ENCODE peak calls at places on chromosomes 12 and 14, in ten cellular contexts. T is RWPE1; K is left ventricle myocardium inferior; R is activated CD4-positive, alpha-beta T cell treated with anti-CD3 and anti-CD28 coated beads, Interleukin-2, amount 10 ng/mL, durations not matched to agents 7 days and 5 days; X is amniotic stem cell; L is NCI-H446; E is myocyte; C is AG10803; B is smooth muscle cell of the brain vasculature; W is Daoy. F is an unnamed sample.
A peak's percentile ranks its signal among the peaks of the same experiment; 100 is the strongest.

GRCh38 chr12:69066420-69067373 is 133.7 kb upstream of the CPM start:
- DNase-seq in T (no peak), E (no peak), B (no peak), X (no peak), L (no peak), W (no peak), R (no peak), K (no peak), C (no peak), F (no peak)

GRCh38 chr14:57479197-57479596 is 14.5 kb downstream of the CCDC198 start:
- DNase-seq in W (peak; percentile 30), B (no peak), C (no peak), T (no peak), K (no peak), E (no peak), R (no peak), L (no peak), X (no peak), F (no peak)

GRCh38 chr12:103588680-103589079 is 1.6 kb downstream of the STAB2 start:
- DNase-seq in B (no peak), X (no peak), C (no peak), E (no peak), T (no peak), R (no peak), L (no peak), W (no peak), K (no peak), F (no peak)

GRCh38 chr12:69167648-69168165 is 71.7 kb upstream of the CPSF6 start:
- DNase-seq in R (no peak), W (no peak), E (no peak), B (no peak), L (no peak), T (no peak), C (no peak), X (no peak), K (no peak), F (no peak)

GRCh38 chr14:80388980-80389711 is 177.8 kb upstream of the DIO2 start:
- DNase-seq in R (no peak), E (peak; percentile 64), L (no peak), T (peak; percentile 67), W (peak; percentile 59), K (no peak), C (peak; percentile 94), B (peak; percentile 37), X (peak; percentile 17), F (peak; percentile 86)

GRCh38 chr12:119681953-119682352 is 14.0 kb downstream of the PRKAB1 start:
- DNase-seq in L (no peak), E (no peak), W (no peak), T (no peak), C (no peak), B (no peak), R (no peak), X (no peak), K (no peak), F (no peak)

GRCh38 chr14:106657460-106657859 is 1131.1 kb downstream of the TMEM121 start:
- DNase-seq in B (no peak), R (peak; percentile 57), W (no peak), E (no peak), T (no peak), L (no peak), X (no peak), K (no peak), C (no peak), F (no peak)

GRCh38 chr14:104201063-104201462 is 62.7 kb downstream of the KIF26A start:
- DNase-seq in T (no peak), R (no peak), E (no peak), X (no peak), B (no peak), W (no peak), L (no peak), C (no peak), K (no peak), F (no peak)

GRCh38 chr12:131803995-131804521 is 24.1 kb upstream of the MMP17 start:
- DNase-seq in E (no peak), K (no peak), B (no peak), C (peak; percentile 75), R (no peak), X (no peak), L (no peak), W (no peak), T (no peak), F (peak; percentile 17)

GRCh38 chr12:94271351-94271750 is 123.0 kb downstream of the PLXNC1 start:
- DNase-seq in T (no peak), W (no peak), C (no peak), L (no peak), R (no peak), E (no peak), K (no peak), B (no peak), X (no peak), F (no peak)

GRCh38 chr14:23483216-23483854 is 13.8 kb downstream of the NGDN start:
- DNase-seq in X (no peak), T (no peak), K (no peak), C (no peak), R (peak; percentile 20), L (peak; percentile 76), B (no peak), E (no peak), W (peak; percentile 34), F (no peak)

GRCh38 chr12:109999649-109999971 is 380 bp downstream of the ANKRD13A start:
- DNase-seq in K (peak; percentile 17), L (no peak), X (no peak), C (no peak), E (no peak), W (no peak), B (no peak), T (no peak), R (no peak), F (no peak)

GRCh38 chr14:33788116-33788515 is 162.8 kb downstream of the EGLN3 start:
- DNase-seq in B (no peak), W (no peak), X (no peak), E (no peak), K (no peak), L (no peak), C (no peak), T (no peak), R (no peak), F (no peak)

GRCh38 chr14:98234208-98234607 is 1037.8 kb downstream of the BCL11B start:
- DNase-seq in B (no peak), K (no peak), R (no peak), W (peak; percentile 59), T (peak; percentile 37), X (no peak), E (no peak), L (no peak), C (peak; percentile 6), F (no peak)

GRCh38 chr12:1592444-1593231 is 1.7 kb downstream of the FBXL14 start:
- DNase-seq in B (no peak), W (peak; percentile 73), C (peak; percentile 66), K (no peak), E (no peak), L (peak; percentile 50), R (peak; percentile 76), T (peak; percentile 49), X (no peak), F (no peak)

GRCh38 chr12:122946690-122947271 is 19.5 kb downstream of the ABCB9 start:
- DNase-seq in C (peak; percentile 100), T (peak; percentile 98), B (peak; percentile 92), L (peak; percentile 42), X (peak; percentile 98), W (peak; percentile 100), R (peak; percentile 76), K (peak; percentile 68), E (peak; percentile 100), F (peak; percentile 95)

GRCh38 chr12:51591020-51591901 is at the start of gene SCN8A:
- DNase-seq in K (peak; percentile 23), L (peak; percentile 89), W (peak; percentile 73), T (no peak), B (no peak), E (peak; percentile 64), R (peak; percentile 47), C (peak; percentile 66), X (no peak), F (no peak)

GRCh38 chr14:49999216-49999761 is 106.4 kb downstream of the ARF6 start:
- DNase-seq in K (peak; percentile 82), B (no peak), W (peak; percentile 95), X (peak; percentile 59), C (peak; percentile 84), T (peak; percentile 51), E (peak; percentile 84), R (peak; percentile 81), L (no peak), F (no peak)

GRCh38 chr14:105989746-105990302 is 463.4 kb downstream of the TMEM121 start:
- DNase-seq in K (no peak), X (no peak), E (no peak), W (no peak), L (no peak), B (no peak), T (no peak), C (no peak), R (no peak), F (no peak)

GRCh38 chr12:73361867-73362230 is 1089.7 kb downstream of the TRHDE start:
- DNase-seq in W (no peak), B (no peak), E (no peak), L (no peak), T (no peak), K (no peak), R (no peak), X (no peak), C (no peak), F (no peak)

GRCh38 chr12:4133636-4134433 is 139.7 kb upstream of the CCND2 start:
- DNase-seq in W (no peak), K (no peak), C (no peak), B (no peak), L (no peak), T (no peak), X (no peak), R (no peak), E (peak; percentile 93), F (no peak)

GRCh38 chr12:2212971-2213869 is 160.4 kb downstream of the CACNA1C start:
- DNase-seq in R (no peak), X (no peak), T (no peak), E (no peak), L (no peak), K (no peak), C (no peak), W (no peak), B (no peak), F (no peak)

GRCh38 chr12:91226951-91227350 is 44.3 kb upstream of the DCN start:
- DNase-seq in C (no peak), B (no peak), K (no peak), E (no peak), W (no peak), X (no peak), R (no peak), T (no peak), L (no peak), F (no peak)

GRCh38 chr12:93839076-93839475 is 161.9 kb downstream of the CRADD start:
- DNase-seq in X (no peak), C (no peak), B (no peak), W (no peak), K (no peak), T (peak; percentile 30), L (no peak), R (no peak), E (no peak), F (no peak)

GRCh38 chr14:72745546-72745945 is 148.4 kb downstream of the DPF3 start:
- DNase-seq in R (no peak), X (peak; percentile 53), W (peak; percentile 80), T (peak; percentile 86), B (no peak), C (peak; percentile 86), K (no peak), L (no peak), E (peak; percentile 44), F (peak; percentile 73)

GRCh38 chr12:96445743-96446655 is 43.4 kb upstream of the CFAP54 start:
- DNase-seq in X (peak; percentile 68), L (no peak), E (no peak), B (no peak), K (no peak), R (peak; percentile 80), W (peak; percentile 92), T (peak; percentile 63), C (peak; percentile 71), F (peak; percentile 52)

GRCh38 chr12:113462117-113462774 is 9.4 kb downstream of the LHX5 start:
- DNase-seq in L (peak; percentile 71), T (peak; percentile 63), W (peak; percentile 89), C (peak; percentile 69), X (peak; percentile 29), E (peak; percentile 87), K (peak; percentile 82), B (peak; percentile 28), R (peak; percentile 69), F (peak; percentile 14)

GRCh38 chr12:31702047-31702446 is 26.8 kb downstream of the AMN1 start:
- DNase-seq in E (peak; percentile 15), T (no peak), C (peak; percentile 17), X (no peak), R (no peak), W (peak; percentile 11), B (no peak), K (no peak), L (no peak), F (peak; percentile 3)